ENCODE peak calls at places on chromosomes 2 and 18, in four cellular contexts. M, E, J and N are unnamed samples.

GRCh38 chr18:43847164-43848091 is 570.1 kb upstream of the SYT4 start:
- DNase-seq in M (no peak), J (no peak), E (no peak), N (no peak)

GRCh38 chr2:178912416-178913056 is 105.3 kb upstream of the TTN start:
- DNase-seq in J (no peak), M (no peak), E (no peak), N (no peak)

GRCh38 chr2:182018218-182018617 is 32.6 kb downstream of the PPP1R1C start:
- DNase-seq in E (no peak), J (no peak), M (no peak), N (no peak)

GRCh38 chr2:189050110-189050712 is 76.0 kb downstream of the COL3A1 start:
- DNase-seq in E (peak; percentile 95), J (no peak), M (no peak), N (no peak)

GRCh38 chr18:70221156-70221910 is 15.8 kb upstream of the RTTN start:
- DNase-seq in M (no peak), E (no peak), J (no peak), N (no peak)

GRCh38 chr2:12733846-12734245 is 17.1 kb downstream of the TRIB2 start:
- DNase-seq in M (no peak), E (no peak), J (no peak), N (no peak)

GRCh38 chr2:98734823-98735260 is 3.9 kb upstream of the MGAT4A start:
- DNase-seq in J (no peak), E (peak; percentile 95), M (peak; percentile 14), N (no peak)

GRCh38 chr2:7119504-7119835 is 202.3 kb downstream of the RNF144A start:
- DNase-seq in M (no peak), E (no peak), J (no peak), N (no peak)

GRCh38 chr2:176534798-176535479 is 265.7 kb downstream of the MTX2 start:
- DNase-seq in M (no peak), E (no peak), J (no peak), N (no peak)

GRCh38 chr2:225270861-225271260 is 128.6 kb upstream of the NYAP2 start:
- DNase-seq in E (no peak), M (no peak), J (peak; percentile 82), N (peak; percentile 14)

GRCh38 chr2:146997488-146997887 is 847.3 kb upstream of the ACVR2A start:
- DNase-seq in E (no peak), J (no peak), M (no peak), N (no peak)

GRCh38 chr2:203122317-203122998 is 107.8 kb downstream of the NBEAL1 start:
- DNase-seq in E (peak; percentile 34), M (no peak), J (no peak), N (no peak)

GRCh38 chr2:34892766-34893165 is 1293.7 kb upstream of the FAM98A start:
- DNase-seq in E (no peak), J (no peak), M (no peak), N (no peak)

GRCh38 chr2:41400057-41400665 is 647.7 kb upstream of the PKDCC start:
- DNase-seq in E (peak; percentile 17), M (no peak), J (no peak), N (peak; percentile 25)

GRCh38 chr2:207226671-207227061 is 60.9 kb upstream of the KLF7 start:
- DNase-seq in E (no peak), J (no peak), M (no peak), N (no peak)

GRCh38 chr18:50620319-50620718 is 60.4 kb downstream of the MAPK4 start:
- DNase-seq in E (no peak), M (no peak), J (no peak), N (no peak)

GRCh38 chr18:27121108-27121507 is 64.0 kb downstream of the CHST9 start:
- DNase-seq in J (no peak), E (no peak), M (no peak), N (no peak)

GRCh38 chr2:71671203-71671602 is 217.8 kb downstream of the DYSF start:
- DNase-seq in E (no peak), J (no peak), M (no peak), N (no peak)

GRCh38 chr2:236209535-236209934 is 41.3 kb upstream of the GBX2 start:
- DNase-seq in E (no peak), M (no peak), J (no peak), N (peak; percentile 18)

GRCh38 chr2:109112-109809 is 63.0 kb upstream of the FAM110C start:
- DNase-seq in M (no peak), E (no peak), J (no peak), N (no peak)

GRCh38 chr2:106192752-106193490 is 1.2 kb downstream of the UXS1 start:
- DNase-seq in J (peak; percentile 47), M (no peak), E (peak; percentile 43), N (peak; percentile 26)

GRCh38 chr2:122639721-122640120 is 884.3 kb downstream of the TSN start:
- DNase-seq in M (no peak), J (no peak), E (no peak), N (no peak)

GRCh38 chr2:100623033-100623715 is 60.4 kb downstream of the PDCL3 start:
- DNase-seq in E (no peak), J (no peak), M (no peak), N (no peak)

GRCh38 chr2:88563134-88563533 is 64.1 kb downstream of the EIF2AK3 start:
- DNase-seq in M (no peak), J (no peak), E (no peak), N (no peak)

GRCh38 chr2:167932123-167932693 is 315.2 kb downstream of the STK39 start:
- DNase-seq in J (no peak), E (no peak), M (no peak), N (no peak)

GRCh38 chr18:74571895-74572680 is 25.6 kb upstream of the ZNF407 start:
- DNase-seq in E (no peak), M (no peak), J (no peak), N (no peak)

GRCh38 chr2:41735446-41735845 is 312.4 kb upstream of the PKDCC start:
- DNase-seq in M (no peak), E (no peak), J (no peak), N (no peak)

GRCh38 chr2:25132693-25133092 is 35.7 kb downstream of the POMC start:
- DNase-seq in E (no peak), J (no peak), M (no peak), N (no peak)

GRCh38 chr18:35097763-35098162 is 56.5 kb downstream of the MAPRE2 start:
- DNase-seq in E (no peak), M (no peak), J (no peak), N (no peak)

GRCh38 chr18:35091841-35092240 is 50.6 kb downstream of the MAPRE2 start:
- DNase-seq in E (no peak), J (no peak), M (no peak), N (no peak)

GRCh38 chr18:35096677-35097011 is 55.4 kb downstream of the MAPRE2 start:
- DNase-seq in J (no peak), M (no peak), E (no peak), N (no peak)

GRCh38 chr18:35099911-35100310 is 58.7 kb downstream of the MAPRE2 start:
- DNase-seq in E (no peak), J (no peak), M (no peak), N (no peak)

DNA sequence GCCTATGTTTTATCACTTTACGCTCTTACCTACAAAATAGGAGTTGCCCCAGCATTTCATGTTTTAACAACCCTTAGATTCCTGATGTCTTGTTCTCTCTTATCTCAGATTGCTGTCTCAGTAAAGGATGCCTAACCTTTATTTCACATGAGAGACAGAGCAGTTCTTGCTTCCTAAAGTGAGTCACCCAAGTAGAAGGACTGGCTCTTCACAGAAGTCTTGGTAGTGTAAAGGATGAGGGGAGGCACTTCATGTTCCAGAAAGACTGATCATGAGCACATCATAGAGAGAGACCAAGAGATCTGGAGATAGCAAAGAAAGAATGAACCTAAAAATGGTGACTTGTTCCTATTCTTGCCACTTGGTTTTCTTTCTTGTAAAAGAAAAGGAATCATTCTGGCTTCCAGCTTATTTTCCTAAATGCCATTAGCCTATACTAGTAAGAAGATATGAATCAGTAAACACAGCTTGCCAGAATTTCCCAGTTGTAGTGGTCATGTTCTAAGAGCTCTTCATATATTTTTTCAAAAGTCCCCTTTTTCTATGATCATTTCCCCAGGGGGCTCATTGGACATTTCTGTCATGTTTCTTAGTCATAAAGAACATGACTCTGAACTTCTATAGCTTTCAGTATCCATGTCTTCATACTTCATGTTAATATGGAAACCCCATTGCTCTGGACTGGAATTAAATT is 54.9 kb downstream of the MAPRE2 start:
- DNase-seq in J (peak; percentile 3), M (no peak), E (no peak), N (no peak)
- TF ChIP-seq FOXK2 in J (no peak), M (no peak), E (no peak), N (no peak)

GRCh38 chr2:133369896-133370295 is 198.4 kb downstream of the NCKAP5 start:
- DNase-seq in E (no peak), M (no peak), J (no peak), N (no peak)
- TF ChIP-seq FOXK2 in E (no peak), M (no peak), J (no peak), N (no peak)

DNA sequence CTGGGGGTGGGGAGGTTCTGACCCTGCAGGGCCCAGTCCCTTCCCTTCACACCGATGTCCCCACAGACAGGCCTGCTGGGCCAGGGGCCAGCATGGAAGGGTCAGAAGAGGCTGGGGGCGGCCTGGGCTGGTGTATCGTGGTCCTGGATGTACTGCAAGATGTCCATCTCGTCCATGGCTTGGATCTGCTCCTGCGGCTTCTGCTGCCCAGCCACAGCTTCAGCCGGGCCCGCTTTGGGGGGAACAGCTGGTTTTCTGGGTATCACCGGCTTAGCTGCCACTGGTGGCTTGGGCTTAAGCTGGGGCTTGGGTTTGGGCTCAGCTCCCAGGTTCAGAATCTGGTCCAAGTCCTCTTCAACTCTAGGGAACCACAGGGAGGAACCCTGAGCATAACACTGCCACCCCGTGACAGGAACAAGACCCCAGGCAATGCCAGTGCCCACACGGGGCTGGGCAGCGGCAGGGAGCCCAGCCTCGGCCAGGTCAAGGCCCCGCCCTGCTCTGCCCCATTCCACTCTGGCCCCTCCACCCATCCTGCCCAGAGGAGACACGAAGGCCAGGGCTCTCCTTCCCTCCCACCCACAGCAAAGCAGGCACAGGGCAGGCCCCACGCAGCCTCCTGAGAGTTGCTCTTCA is 31.9 kb downstream of the HS1BP3 start:
- DNase-seq in J (no peak), E (no peak), M (no peak), N (no peak)
- TF ChIP-seq FOXK2 in J (no peak), E (no peak), M (no peak), N (no peak)

DNA sequence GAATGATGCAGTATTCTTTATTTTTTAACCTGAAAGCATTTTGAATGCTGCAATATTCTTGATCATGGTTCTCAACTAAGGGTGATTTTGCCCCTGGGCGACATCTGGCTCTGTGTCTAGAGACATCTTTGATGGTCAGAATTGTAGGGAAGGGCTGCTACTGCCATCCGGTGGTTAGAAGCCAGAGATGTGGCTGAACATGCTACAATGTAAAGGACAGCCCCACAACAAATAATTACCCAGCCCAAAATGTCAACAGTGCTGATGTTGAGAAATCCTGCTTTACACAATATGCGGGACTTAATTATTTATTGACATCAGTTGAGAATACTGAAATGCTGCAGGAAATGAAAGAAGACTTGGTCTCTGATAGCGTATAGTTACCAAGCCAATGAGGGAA is 37.5 kb upstream of the SERPINB2 start:
- DNase-seq in J (no peak), E (peak; percentile 41), M (no peak), N (peak; percentile 9)
- TF ChIP-seq FOXK2 in J (no peak), E (no peak), M (no peak), N (no peak)

GRCh38 chr2:45285791-45286390 is 276.6 kb upstream of the SIX2 start:
- DNase-seq in E (no peak), J (no peak), M (no peak), N (no peak)

GRCh38 chr2:45285311-45285710 is 276.1 kb upstream of the SIX2 start:
- DNase-seq in E (no peak), M (no peak), J (no peak), N (no peak)

GRCh38 chr2:45284621-45284995 is 275.4 kb upstream of the SIX2 start:
- DNase-seq in M (no peak), E (no peak), J (no peak), N (no peak)

GRCh38 chr2:45282646-45283045 is 273.4 kb upstream of the SIX2 start:
- DNase-seq in E (no peak), M (no peak), J (no peak), N (no peak)

GRCh38 chr2:45283764-45284620 is 274.7 kb upstream of the SIX2 start:
- DNase-seq in E (no peak), J (no peak), M (no peak), N (peak; percentile 21)
- TF ChIP-seq FOXK2 in E (no peak), J (no peak), M (no peak), N (no peak)